ENCODE peak calls at places on chromosomes 7 and 10, in five cellular contexts. One of them, this sample, is unnamed.
A peak's percentile ranks its signal among the peaks of the same experiment; 100 is the strongest.

GRCh38 chr10:128859738-128860386 is 607.2 kb upstream of the MGMT start:
- DNase-seq in kidney glomerular epithelial cell: no peak
- DNase-seq in iPS-NIHi11: peak; percentile 60
- DNase-seq in aorta: no peak
- DNase-seq in effector memory CD8-positive, alpha-beta T cell: no peak
- DNase-seq in this sample: peak; percentile 53

GRCh38 chr10:128727114-128727513 is 600.9 kb upstream of the MKI67 start:
- DNase-seq in kidney glomerular epithelial cell: no peak
- DNase-seq in iPS-NIHi11: peak; percentile 40
- DNase-seq in aorta: no peak
- DNase-seq in effector memory CD8-positive, alpha-beta T cell: no peak
- DNase-seq in this sample: no peak

GRCh38 chr10:122246830-122247520 is 24.1 kb upstream of the BTBD16 start:
- DNase-seq in kidney glomerular epithelial cell: no peak
- DNase-seq in iPS-NIHi11: no peak
- DNase-seq in aorta: no peak
- DNase-seq in effector memory CD8-positive, alpha-beta T cell: no peak
- DNase-seq in this sample: no peak

GRCh38 chr7:6375346-6376101 is 72.2 kb downstream of the DAGLB start:
- DNase-seq in kidney glomerular epithelial cell: no peak
- DNase-seq in iPS-NIHi11: peak; percentile 3
- DNase-seq in aorta: no peak
- DNase-seq in effector memory CD8-positive, alpha-beta T cell: peak; percentile 14
- DNase-seq in this sample: no peak

GRCh38 chr10:74332398-74332797 is 181.4 kb downstream of the ADK start:
- DNase-seq in kidney glomerular epithelial cell: no peak
- DNase-seq in iPS-NIHi11: no peak
- DNase-seq in aorta: no peak
- DNase-seq in effector memory CD8-positive, alpha-beta T cell: no peak
- DNase-seq in this sample: no peak

GRCh38 chr10:44993922-44994751 is 6.6 kb upstream of the ZNF22 start:
- DNase-seq in kidney glomerular epithelial cell: no peak
- DNase-seq in iPS-NIHi11: no peak
- DNase-seq in aorta: no peak
- DNase-seq in effector memory CD8-positive, alpha-beta T cell: no peak
- DNase-seq in this sample: no peak

GRCh38 chr7:94394058-94394398 is 667 bp upstream of the COL1A2 start:
- DNase-seq in kidney glomerular epithelial cell: no peak
- DNase-seq in iPS-NIHi11: peak; percentile 60
- DNase-seq in aorta: no peak
- DNase-seq in effector memory CD8-positive, alpha-beta T cell: no peak
- DNase-seq in this sample: peak; percentile 70

GRCh38 chr10:88505680-88506215 is 77.4 kb downstream of the RNLS start:
- DNase-seq in kidney glomerular epithelial cell: no peak
- DNase-seq in iPS-NIHi11: peak; percentile 25
- DNase-seq in aorta: no peak
- DNase-seq in effector memory CD8-positive, alpha-beta T cell: no peak
- DNase-seq in this sample: no peak

GRCh38 chr7:13903997-13904396 is 85.5 kb downstream of the ETV1 start:
- DNase-seq in kidney glomerular epithelial cell: peak; percentile 45
- DNase-seq in iPS-NIHi11: no peak
- DNase-seq in aorta: no peak
- DNase-seq in effector memory CD8-positive, alpha-beta T cell: no peak
- DNase-seq in this sample: no peak

GRCh38 chr7:34848670-34849069 is 188.6 kb downstream of the DPY19L1 start:
- DNase-seq in kidney glomerular epithelial cell: no peak
- DNase-seq in iPS-NIHi11: no peak
- DNase-seq in aorta: no peak
- DNase-seq in effector memory CD8-positive, alpha-beta T cell: no peak
- DNase-seq in this sample: no peak

GRCh38 chr7:94436018-94436604 is 41.4 kb downstream of the COL1A2 start:
- DNase-seq in kidney glomerular epithelial cell: peak; percentile 76
- DNase-seq in iPS-NIHi11: peak; percentile 74
- DNase-seq in aorta: no peak
- DNase-seq in effector memory CD8-positive, alpha-beta T cell: peak; percentile 51
- DNase-seq in this sample: peak; percentile 84

This sample was measured in sciatic nerve.